ENCODE peak calls at places on chromosomes 11 and 22, in four cellular contexts. H, T, Q and N are unnamed samples.
A peak's percentile ranks its signal among the peaks of the same experiment; 100 is the strongest.

GRCh38 chr11:88831303-88831890 is 234.4 kb downstream of the GRM5 start:
- DNase-seq in H (no peak), Q (no peak), T (no peak), N (no peak)

GRCh38 chr11:36817336-36817965 is 219.4 kb upstream of the RAG2 start:
- DNase-seq in T (no peak), Q (no peak), H (no peak), N (no peak)

GRCh38 chr11:93686812-93687211 is 25.3 kb downstream of the CEP295 start:
- DNase-seq in T (no peak), H (no peak), Q (no peak), N (no peak)

GRCh38 chr22:19085233-19086043 is 36.8 kb downstream of the DGCR2 start:
- DNase-seq in Q (no peak), H (peak; percentile 24), T (no peak), N (no peak)

GRCh38 chr11:38791346-38791961 is 2193.4 kb upstream of the RAG2 start:
- DNase-seq in Q (peak; percentile 22), T (peak; percentile 56), H (peak; percentile 76), N (no peak)

GRCh38 chr22:27212617-27213177 is 555.3 kb downstream of the MIAT start:
- DNase-seq in Q (peak; percentile 58), H (peak; percentile 50), T (no peak), N (peak; percentile 40)

GRCh38 chr11:12066056-12066798 is 44.2 kb upstream of the MICAL2 start:
- DNase-seq in T (no peak), Q (peak; percentile 79), H (peak; percentile 89), N (no peak)

GRCh38 chr22:43239102-43239875 is 52.4 kb upstream of the TTLL12 start:
- DNase-seq in H (no peak), T (no peak), Q (no peak), N (no peak)

GRCh38 chr11:29484548-29484947 is 532.3 kb downstream of the KCNA4 start:
- DNase-seq in Q (no peak), T (no peak), H (no peak), N (no peak)

GRCh38 chr11:36142439-36142838 is 146.8 kb downstream of the COMMD9 start:
- DNase-seq in Q (no peak), H (no peak), T (no peak), N (no peak)

GRCh38 chr11:63614136-63614664 is at the start of gene PLAAT3:
- DNase-seq in T (peak; percentile 31), Q (peak; percentile 86), H (peak; percentile 90), N (peak; percentile 75)

GRCh38 chr11:69925366-69926196 is 106.4 kb upstream of the FGF3 start:
- DNase-seq in H (no peak), T (no peak), Q (no peak), N (peak; percentile 6)

GRCh38 chr11:96265236-96265737 is 77.7 kb downstream of the MAML2 start:
- DNase-seq in Q (no peak), H (no peak), T (no peak), N (no peak)

GRCh38 chr11:115774756-115775155 is 270.5 kb upstream of the CADM1 start:
- DNase-seq in H (no peak), T (no peak), Q (no peak), N (no peak)

GRCh38 chr11:73340164-73340563 is 32.1 kb downstream of the ARHGEF17 start:
- DNase-seq in T (no peak), H (no peak), Q (no peak), N (no peak)

GRCh38 chr11:73240190-73240781 is 22.2 kb downstream of the P2RY2 start:
- DNase-seq in Q (peak; percentile 60), T (no peak), H (no peak), N (peak; percentile 23)

GRCh38 chr22:26564672-26565071 is 25.3 kb downstream of the TPST2 start:
- DNase-seq in Q (no peak), H (no peak), T (no peak), N (no peak)

GRCh38 chr11:7494086-7494775 is 8.9 kb downstream of the OLFML1 start:
- DNase-seq in H (peak; percentile 21), T (no peak), Q (no peak), N (no peak)

GRCh38 chr22:20002098-20002497 is 14.5 kb downstream of the ARVCF start:
- DNase-seq in Q (no peak), H (no peak), T (no peak), N (no peak)

GRCh38 chr22:25892678-25893077 is 150.7 kb downstream of the MYO18B start:
- DNase-seq in Q (no peak), T (no peak), H (no peak), N (no peak)

GRCh38 chr11:44747339-44747738 is 20.6 kb downstream of the TSPAN18 start:
- DNase-seq in H (no peak), Q (peak; percentile 1), T (no peak), N (no peak)

GRCh38 chr11:362642-363442 is 6.5 kb upstream of the B4GALNT4 start:
- DNase-seq in T (no peak), H (no peak), Q (no peak), N (no peak)

GRCh38 chr11:110123003-110123402 is 29.8 kb downstream of the ZC3H12C start:
- DNase-seq in H (no peak), Q (no peak), T (no peak), N (no peak)

GRCh38 chr11:92828576-92828975 is 140.9 kb upstream of the MTNR1B start:
- DNase-seq in T (peak; percentile 17), H (no peak), Q (no peak), N (no peak)

GRCh38 chr11:63667993-63668392 is 3.2 kb downstream of the ATL3 start:
- DNase-seq in H (no peak), Q (no peak), T (no peak), N (no peak)

GRCh38 chr11:122167100-122167499 is 51.1 kb upstream of the BLID start:
- DNase-seq in T (no peak), H (no peak), Q (no peak), N (no peak)

GRCh38 chr11:46075168-46075567 is 46.1 kb downstream of the PHF21A start:
- DNase-seq in H (no peak), T (no peak), Q (no peak), N (no peak)

GRCh38 chr11:9120659-9121350 is 29.4 kb upstream of the SCUBE2 start:
- DNase-seq in H (peak; percentile 56), T (peak; percentile 41), Q (no peak), N (no peak)

GRCh38 chr11:17827006-17827405 is 92.4 kb downstream of the KCNC1 start:
- DNase-seq in T (peak; percentile 21), H (peak; percentile 10), Q (no peak), N (no peak)

GRCh38 chr22:41217553-41218157 is 12.5 kb downstream of the L3MBTL2 start:
- DNase-seq in Q (peak; percentile 56), H (no peak), T (no peak), N (peak; percentile 47)

GRCh38 chr22:47205081-47205491 is 442.6 kb downstream of the TBC1D22A start:
- DNase-seq in T (no peak), Q (no peak), H (no peak), N (no peak)

GRCh38 chr22:19039796-19040580 is 82.2 kb downstream of the DGCR2 start:
- DNase-seq in H (no peak), Q (no peak), T (no peak), N (no peak)

GRCh38 chr11:101446726-101447125 is 137.1 kb downstream of the TRPC6 start:
- DNase-seq in H (no peak), T (no peak), Q (no peak), N (no peak)

DNA sequence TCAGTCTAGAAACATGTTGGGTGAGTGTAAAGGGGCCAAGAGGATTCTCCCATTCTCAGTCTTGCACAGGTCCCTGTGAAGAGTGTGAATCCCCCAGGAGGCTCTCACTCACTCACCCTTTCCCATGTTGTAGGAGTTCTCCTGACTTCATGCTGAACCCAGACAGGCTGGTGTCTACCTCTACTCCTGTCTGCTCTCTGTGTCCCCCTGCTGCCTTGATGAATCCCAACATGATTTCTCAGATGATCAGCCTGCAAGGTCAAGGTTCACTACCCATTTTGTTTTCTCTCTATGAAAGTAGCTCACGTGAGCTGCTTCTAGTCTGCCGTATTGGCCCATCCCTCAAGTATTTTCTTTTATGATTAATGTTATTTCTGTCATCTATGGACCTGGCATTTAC is 500.6 kb downstream of the ETS1 start:
- DNase-seq in H (no peak), Q (no peak), T (no peak), N (no peak)
- H3K4me1 ChIP-seq in H (no peaks in the 10 kb centered on the region), Q (no peaks in the 10 kb centered on the region), T (no peaks in the 10 kb centered on the region), N (no peaks in the 10 kb centered on the region)

GRCh38 chr11:10317281-10317755 is 12.4 kb downstream of the ADM start:
- DNase-seq in T (peak; percentile 65), Q (no peak), H (no peak), N (no peak)

GRCh38 chr11:10320164-10320563 is 15.3 kb downstream of the ADM start:
- DNase-seq in H (no peak), Q (no peak), T (no peak), N (no peak)

GRCh38 chr11:10318527-10318802 is 13.6 kb downstream of the ADM start:
- DNase-seq in H (no peak), Q (no peak), T (no peak), N (peak; percentile 61)

GRCh38 chr11:10317776-10318526 is 13.1 kb downstream of the ADM start:
- DNase-seq in T (no peak), Q (no peak), H (no peak), N (no peak)

DNA sequence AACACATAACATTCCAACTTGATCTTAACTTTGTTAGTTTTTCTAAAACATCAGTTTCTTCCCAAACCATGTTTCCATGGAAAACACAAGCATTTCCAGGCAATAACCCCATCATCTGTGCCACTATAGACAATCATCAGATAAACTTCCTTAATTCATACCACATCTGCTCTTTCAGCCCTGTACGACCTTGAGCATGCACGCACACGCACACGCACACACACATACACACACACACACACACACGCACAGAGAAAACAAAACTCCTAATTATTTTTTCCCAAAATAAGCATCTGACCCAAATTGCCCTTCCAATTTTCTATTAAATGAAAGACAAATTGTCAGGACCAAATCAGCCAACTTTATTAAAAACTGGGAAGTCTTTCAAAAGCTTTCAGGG is 14.8 kb downstream of the ADM start:
- DNase-seq in T (no peak), H (no peak), Q (no peak), N (no peak)
- H3K4me1 ChIP-seq in T (peaks cover 16% of the 10 kb centered on the region), H (peaks cover 44% of the 10 kb centered on the region), Q (no peaks in the 10 kb centered on the region), N (no peaks in the 10 kb centered on the region)

GRCh38 chr11:118915396-118915795 is 10.3 kb downstream of the BCL9L start:
- DNase-seq in T (no peak), Q (no peak), H (no peak), N (no peak)
- H3K4me1 ChIP-seq in T (peaks cover 76% of the 10 kb centered on the region), Q (peaks cover 97% of the 10 kb centered on the region), H (peaks cover 79% of the 10 kb centered on the region), N (peaks cover 97% of the 10 kb centered on the region)

DNA sequence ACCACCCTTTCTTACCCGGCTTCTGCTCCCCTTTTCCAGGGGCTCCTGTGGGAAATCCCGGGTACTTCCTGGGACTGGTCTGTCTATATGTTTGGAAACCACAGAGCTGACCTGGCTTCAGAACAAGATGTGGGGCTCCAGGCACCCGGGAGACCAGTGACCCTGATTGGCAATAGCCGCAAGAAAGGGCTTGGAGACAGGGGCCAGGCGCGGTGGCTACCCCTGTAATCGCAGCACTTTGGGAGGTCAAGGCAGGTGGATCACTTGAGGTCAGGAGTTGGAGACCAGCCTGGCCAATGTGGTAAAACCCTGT is 3.2 kb upstream of the NEAT1 start:
- DNase-seq in H (no peak), T (no peak), Q (peak; percentile 71), N (no peak)
- H3K4me1 ChIP-seq in H (peaks cover 55% of the 10 kb centered on the region), T (peaks cover 53% of the 10 kb centered on the region), Q (peaks cover 49% of the 10 kb centered on the region), N (peaks cover 51% of the 10 kb centered on the region)